ENCODE peak calls at places on chromosomes 3 and 15, in four cellular contexts. N is GM12878, O is HepG2, U is H1. X is an unnamed sample.

GRCh38 chr15:64667736-64668161 is 107.6 kb downstream of the RBPMS2 start:
- DNase-seq in N (no peak), O (no peak), U (no peak), X (peak; percentile 32)

GRCh38 chr3:173891272-173892100 is 493.9 kb downstream of the NLGN1 start:
- DNase-seq in N (no peak), O (no peak), U (no peak), X (no peak)

GRCh38 chr3:76470285-76470684 is 569.6 kb upstream of the ROBO2 start:
- DNase-seq in N (no peak), O (no peak), U (no peak), X (no peak)

GRCh38 chr3:169133178-169134161 is 530.0 kb downstream of the MECOM start:
- DNase-seq in N (no peak), O (no peak), U (no peak), X (no peak)

GRCh38 chr3:45630325-45630724 is 35.8 kb downstream of the LIMD1 start:
- DNase-seq in N (no peak), O (no peak), U (no peak), X (no peak)

GRCh38 chr3:66276705-66277274 is 56.0 kb downstream of the SLC25A26 start:
- DNase-seq in N (no peak), O (peak; percentile 55), U (peak; percentile 7), X (peak; percentile 70)

GRCh38 chr15:62922514-62922913 is 120.0 kb upstream of the TPM1 start:
- DNase-seq in N (no peak), O (no peak), U (no peak), X (no peak)

GRCh38 chr15:68598171-68599152 is 19.7 kb downstream of the CORO2B start:
- DNase-seq in N (no peak), O (no peak), U (no peak), X (no peak)

GRCh38 chr3:127483005-127483641 is 107.4 kb downstream of the TPRA1 start:
- DNase-seq in N (no peak), O (no peak), U (no peak), X (no peak)

GRCh38 chr3:156093966-156094365 is 26.4 kb upstream of the KCNAB1 start:
- DNase-seq in N (no peak), O (no peak), U (peak; percentile 13), X (peak; percentile 57)

GRCh38 chr15:54206586-54207321 is 228.5 kb downstream of the UNC13C start:
- DNase-seq in N (no peak), O (no peak), U (no peak), X (no peak)

DNA sequence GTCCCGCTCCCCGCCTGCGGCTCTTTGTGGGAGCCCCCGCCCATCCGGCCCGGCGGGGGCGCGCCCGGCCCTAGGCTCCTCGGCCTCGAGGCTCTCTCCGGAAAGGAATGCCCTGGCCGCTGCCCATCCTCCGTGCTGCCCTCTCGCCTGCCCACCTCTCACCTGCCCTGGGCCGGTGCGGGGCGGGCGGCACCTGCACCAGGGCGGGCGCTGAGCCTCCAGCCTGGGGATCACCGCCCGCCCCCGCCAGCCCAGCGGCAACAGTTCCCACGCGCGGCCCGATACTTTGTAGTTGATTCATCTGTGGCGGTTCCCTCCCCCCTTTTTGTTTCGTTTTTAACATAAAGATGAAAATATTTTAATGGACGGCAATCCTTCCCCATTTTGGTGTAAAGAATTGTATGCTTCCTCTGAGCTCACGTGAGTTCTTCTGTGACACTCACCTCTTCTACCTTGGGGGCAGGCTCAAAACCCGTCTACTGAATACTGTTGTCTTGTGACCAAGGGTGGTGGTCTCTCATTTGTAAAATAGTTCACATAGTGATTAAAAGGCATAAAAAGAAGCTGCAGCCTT is 1.9 kb downstream of the KLF13 start:
- DNase-seq in N (no peak), O (no peak), U (no peak), X (no peak)
- TF ChIP-seq YY1 in N (peak; percentile 33), O (no peak), U (no peak), X (no peak)

GRCh38 chr15:55977225-55977624 is 16.2 kb downstream of the NEDD4 start:
- DNase-seq in N (no peak), O (no peak), U (no peak), X (no peak)
- TF ChIP-seq SUZ12 in N (no peak), O (no peak), U (no peak), X (no peak)

GRCh38 chr3:184338538-184338945 is 1.1 kb downstream of the FAM131A start:
- DNase-seq in N (no peak), O (no peak), U (peak; percentile 70), X (no peak)
- H3K4me3 ChIP-seq in N (no peak overlapping the region), O (no peak overlapping the region), U (peak overlapping the region; percentile 12), X (no peak overlapping the region)

DNA sequence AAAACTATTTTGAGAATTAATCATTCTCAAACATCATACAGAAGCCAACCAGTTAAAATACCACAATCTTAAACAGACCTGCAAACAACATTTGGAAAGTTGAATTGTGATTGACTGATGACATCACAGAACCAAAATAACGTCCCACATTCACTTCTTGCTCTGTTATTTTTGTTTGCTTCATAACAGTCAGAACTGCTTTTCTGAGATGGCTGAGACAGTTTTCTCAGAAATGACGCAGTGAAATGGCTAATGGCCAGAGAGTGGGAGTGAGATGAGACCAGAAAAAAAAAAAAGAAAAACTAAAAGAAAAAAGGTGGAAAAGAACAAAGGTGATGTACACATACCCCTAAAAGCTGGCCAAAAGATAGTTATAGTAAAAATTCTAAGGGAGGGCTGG is 1061.2 kb downstream of the FHIT start:
- DNase-seq in N (no peak), O (no peak), U (no peak), X (no peak)
- TF ChIP-seq YY1 in N (no peak), O (no peak), U (no peak), X (no peak)

GRCh38 chr3:48428088-48428862 is 1.6 kb downstream of the PLXNB1 start:
- DNase-seq in N (no peak), O (peak; percentile 90), U (no peak), X (no peak)
- TF ChIP-seq SUZ12 in N (no peak), O (no peak), U (no peak), X (no peak)

GRCh38 chr3:12841085-12841969 is at the start of gene RPL32:
- DNase-seq in N (peak; percentile 88), O (peak; percentile 93), U (peak; percentile 81), X (peak; percentile 93)

GRCh38 chr3:12835005-12835665 is 6.2 kb downstream of the RPL32 start:
- DNase-seq in N (no peak), O (no peak), U (no peak), X (no peak)

GRCh38 chr3:12838179-12838965 is 3.0 kb downstream of the RPL32 start:
- DNase-seq in N (no peak), O (no peak), U (no peak), X (no peak)

GRCh38 chr3:12840591-12841084 is 727 bp downstream of the RPL32 start:
- DNase-seq in N (no peak), O (no peak), U (no peak), X (no peak)

DNA sequence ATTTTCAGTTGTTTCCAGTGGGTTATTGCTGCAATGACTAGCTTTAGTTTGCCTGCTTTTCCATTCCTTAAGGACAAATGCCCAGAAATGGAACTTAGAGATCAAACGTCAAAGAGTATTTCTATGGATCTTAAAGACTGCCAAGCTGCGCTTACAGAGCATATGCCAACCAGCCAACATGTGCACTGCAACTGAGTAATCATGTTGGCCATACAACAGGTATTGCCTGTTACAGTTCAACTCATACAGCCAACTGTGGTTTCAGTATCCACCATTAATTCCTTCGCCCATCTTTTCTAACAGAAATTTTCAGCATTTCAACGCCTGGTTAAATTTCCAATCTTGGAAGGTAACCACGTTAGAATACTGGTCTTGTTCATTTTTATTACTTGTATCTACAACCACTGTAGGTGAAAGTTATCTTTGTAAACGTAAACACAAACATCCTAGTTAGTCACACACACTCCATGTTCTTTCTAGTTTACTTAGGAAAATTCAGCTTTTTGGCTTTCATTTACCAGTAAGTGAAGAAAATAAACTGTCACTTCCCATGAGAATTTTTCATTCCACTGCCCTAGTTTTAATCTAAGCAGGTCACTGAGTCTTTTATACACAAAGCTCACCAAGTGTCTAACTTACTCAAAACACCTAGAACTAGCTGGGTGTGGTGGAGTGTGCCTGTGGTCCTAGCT is 3.9 kb downstream of the RPL32 start:
- DNase-seq in N (no peak), O (no peak), U (no peak), X (no peak)
- H3K4me3 ChIP-seq in N (peak overlapping the region; percentile 98), O (no peak overlapping the region), U (no peak overlapping the region), X (peak overlapping the region; percentile 16)

GRCh38 chr3:44019736-44020135 is 221.9 kb upstream of the TOPAZ1 start:
- DNase-seq in N (no peak), O (no peak), U (no peak), X (no peak)
- TF ChIP-seq YY1 in N (no peak), O (no peak), U (no peak), X (no peak)

GRCh38 chr3:138348107-138348949 is at the start of gene MRAS:
- DNase-seq in N (no peak), O (peak; percentile 59), U (peak; percentile 46), X (peak; percentile 64)
- TF ChIP-seq SUZ12 in N (no peak), O (no peak), U (no peak), X (no peak)